ENCODE peak calls at places on chromosomes 5 and 9, in seven cellular contexts. K is mucosa of gallbladder; L is AG08396; X is right lobe of liver; B is substantia nigra; E is NCI-H2081; A is stimulated activated CD4-positive, alpha-beta T cell treated with anti-CD3 and anti-CD28 coated beads, Interleukin-2, amount 100 ng/mL, for 48 hours. G is an unnamed sample.

GRCh38 chr5:124583469-124584350 is 162.7 kb downstream of the ZNF608 start:
- DNase-seq in X (no peak), A (no peak), K (no peak), L (peak), B (no peak), E (no peak), G (no peak)

GRCh38 chr5:5418764-5419163 is 3.7 kb upstream of the ICE1 start:
- DNase-seq in L (no peak), X (no peak), B (no peak), A (no peak), K (no peak), E (no peak), G (no peak)

GRCh38 chr5:53560028-53560427 is 411 bp upstream of the NDUFS4 start:
- DNase-seq in K (no peak), A (no peak), L (no peak), E (no peak), X (no peak), B (no peak), G (no peak)

GRCh38 chr9:98721643-98722042 is 12.9 kb upstream of the GABBR2 start:
- DNase-seq in X (no peak), K (no peak), B (no peak), A (no peak), E (no peak), L (no peak), G (no peak)

GRCh38 chr5:27048507-27048906 is 10.1 kb upstream of the CDH9 start:
- DNase-seq in A (no peak), X (no peak), B (no peak), E (no peak), K (no peak), L (no peak), G (no peak)

GRCh38 chr5:85049020-85049419 is 664.3 kb upstream of the EDIL3 start:
- DNase-seq in L (peak), B (peak), K (no peak), X (no peak), A (no peak), E (peak), G (no peak)

GRCh38 chr9:84325347-84325982 is 15.1 kb downstream of the SLC28A3 start:
- DNase-seq in B (no peak), K (peak), E (no peak), L (no peak), X (no peak), A (no peak), G (no peak)

GRCh38 chr5:66113160-66113559 is 30.9 kb upstream of the SREK1 start:
- DNase-seq in E (no peak), L (no peak), B (no peak), X (no peak), K (no peak), A (no peak), G (no peak)

GRCh38 chr5:86665984-86666760 is 48.4 kb downstream of the COX7C start:
- DNase-seq in K (no peak), L (no peak), B (no peak), E (no peak), X (no peak), A (no peak), G (peak)

GRCh38 chr5:92637247-92637646 is 943.8 kb downstream of the NR2F1-AS1 start:
- DNase-seq in K (no peak), E (no peak), X (no peak), B (no peak), L (no peak), A (no peak), G (no peak)

GRCh38 chr5:71697967-71698366 is 21.1 kb upstream of the CARTPT start:
- DNase-seq in L (no peak), B (no peak), K (no peak), E (no peak), X (no peak), A (no peak), G (no peak)

GRCh38 chr9:93959739-93960154 is 4.6 kb upstream of the BARX1 start:
- DNase-seq in K (no peak), A (no peak), X (peak), E (no peak), L (no peak), B (no peak), G (no peak)

GRCh38 chr5:3948838-3949237 is 353.2 kb downstream of the IRX1 start:
- DNase-seq in X (no peak), K (no peak), B (no peak), L (no peak), E (no peak), A (no peak), G (no peak)

GRCh38 chr5:2910401-2911175 is 159.1 kb upstream of the IRX2 start:
- DNase-seq in L (no peak), A (no peak), E (no peak), B (no peak), X (peak), K (no peak), G (no peak)

GRCh38 chr5:132063090-132063911 is 2.8 kb downstream of the IL3 start:
- DNase-seq in K (peak), E (peak), X (peak), B (peak), A (peak), L (peak), G (peak)

GRCh38 chr5:71482132-71482531 is 26.7 kb downstream of the BDP1 start:
- DNase-seq in L (no peak), B (no peak), K (peak), A (no peak), E (peak), X (peak), G (no peak)

GRCh38 chr9:80501635-80502034 is 929.9 kb downstream of the TLE4 start:
- DNase-seq in K (no peak), B (no peak), E (no peak), A (no peak), L (no peak), X (no peak), G (no peak)

GRCh38 chr5:160507181-160507811 is 85.6 kb downstream of the PTTG1 start:
- DNase-seq in A (no peak), X (no peak), L (peak), B (no peak), K (no peak), E (no peak), G (no peak)